ENCODE peak calls at places on chromosomes 5 and 9, in ten cellular contexts. One of them, this sample, is unnamed.

GRCh38 chr5:82222597-82223574 is 55.3 kb downstream of the RPS23 start:
- DNase-seq in fibroblast of lung: no peak
- DNase-seq in uterus: no peak
- DNase-seq in colonic mucosa: no peak
- DNase-seq in astrocyte: peak; percentile 44
- DNase-seq in DND-41: no peak
- DNase-seq in stomach: no peak
- DNase-seq in IMR-90: no peak
- DNase-seq in tibial nerve: no peak
- DNase-seq in GM23338: no peak
- DNase-seq in this sample: no peak

GRCh38 chr5:81136557-81136956 is 96.6 kb upstream of the CKMT2 start:
- DNase-seq in DND-41: no peak
- DNase-seq in colonic mucosa: no peak
- DNase-seq in astrocyte: no peak
- DNase-seq in IMR-90: no peak
- DNase-seq in fibroblast of lung: no peak
- DNase-seq in uterus: no peak
- DNase-seq in stomach: no peak
- DNase-seq in GM23338: no peak
- DNase-seq in tibial nerve: no peak
- DNase-seq in this sample: no peak

GRCh38 chr5:177473461-177473991 is at the start of gene DBN1:
- DNase-seq in DND-41: peak; percentile 62
- DNase-seq in tibial nerve: no peak
- DNase-seq in astrocyte: no peak
- DNase-seq in GM23338: peak; percentile 80
- DNase-seq in IMR-90: no peak
- DNase-seq in uterus: peak; percentile 65
- DNase-seq in colonic mucosa: no peak
- DNase-seq in fibroblast of lung: no peak
- DNase-seq in stomach: peak; percentile 49
- DNase-seq in this sample: peak; percentile 54

GRCh38 chr5:78004559-78004958 is 228.4 kb upstream of the TBCA start:
- DNase-seq in fibroblast of lung: no peak
- DNase-seq in GM23338: no peak
- DNase-seq in stomach: no peak
- DNase-seq in uterus: no peak
- DNase-seq in colonic mucosa: no peak
- DNase-seq in IMR-90: peak; percentile 31
- DNase-seq in astrocyte: no peak
- DNase-seq in tibial nerve: no peak
- DNase-seq in DND-41: no peak
- DNase-seq in this sample: no peak

GRCh38 chr5:34455096-34455495 is 201.0 kb upstream of the RAI14 start:
- DNase-seq in colonic mucosa: no peak
- DNase-seq in DND-41: no peak
- DNase-seq in GM23338: no peak
- DNase-seq in uterus: no peak
- DNase-seq in IMR-90: no peak
- DNase-seq in tibial nerve: no peak
- DNase-seq in fibroblast of lung: no peak
- DNase-seq in astrocyte: peak; percentile 6
- DNase-seq in stomach: no peak
- DNase-seq in this sample: no peak

GRCh38 chr5:114296191-114296590 is 65.7 kb upstream of the KCNN2 start:
- DNase-seq in colonic mucosa: no peak
- DNase-seq in stomach: no peak
- DNase-seq in DND-41: no peak
- DNase-seq in fibroblast of lung: peak; percentile 83
- DNase-seq in tibial nerve: no peak
- DNase-seq in uterus: no peak
- DNase-seq in astrocyte: no peak
- DNase-seq in IMR-90: peak; percentile 88
- DNase-seq in GM23338: no peak
- DNase-seq in this sample: no peak

GRCh38 chr9:5714501-5715401 is 85.8 kb downstream of the RIC1 start:
- DNase-seq in GM23338: peak; percentile 67
- DNase-seq in DND-41: no peak
- DNase-seq in colonic mucosa: no peak
- DNase-seq in uterus: no peak
- DNase-seq in astrocyte: peak; percentile 39
- DNase-seq in IMR-90: peak; percentile 61
- DNase-seq in stomach: no peak
- DNase-seq in tibial nerve: no peak
- DNase-seq in fibroblast of lung: peak; percentile 43
- DNase-seq in this sample: no peak

GRCh38 chr5:56011835-56012234 is 17.1 kb upstream of the IL6ST start:
- DNase-seq in tibial nerve: no peak
- DNase-seq in colonic mucosa: no peak
- DNase-seq in stomach: no peak
- DNase-seq in fibroblast of lung: peak; percentile 96
- DNase-seq in astrocyte: peak; percentile 90
- DNase-seq in IMR-90: peak; percentile 97
- DNase-seq in DND-41: no peak
- DNase-seq in uterus: no peak
- DNase-seq in GM23338: no peak
- DNase-seq in this sample: no peak

GRCh38 chr5:96374653-96375052 is 58.4 kb downstream of the PCSK1 start:
- DNase-seq in tibial nerve: no peak
- DNase-seq in stomach: no peak
- DNase-seq in DND-41: peak; percentile 45
- DNase-seq in fibroblast of lung: no peak
- DNase-seq in astrocyte: no peak
- DNase-seq in colonic mucosa: no peak
- DNase-seq in IMR-90: no peak
- DNase-seq in GM23338: no peak
- DNase-seq in uterus: no peak
- DNase-seq in this sample: no peak

GRCh38 chr5:67591491-67591890 is 394.9 kb upstream of the CD180 start:
- DNase-seq in uterus: no peak
- DNase-seq in colonic mucosa: no peak
- DNase-seq in tibial nerve: no peak
- DNase-seq in DND-41: peak; percentile 7
- DNase-seq in GM23338: no peak
- DNase-seq in fibroblast of lung: no peak
- DNase-seq in stomach: no peak
- DNase-seq in astrocyte: no peak
- DNase-seq in IMR-90: no peak
- DNase-seq in this sample: no peak

GRCh38 chr9:38073882-38074281 is 4.9 kb upstream of the SHB start:
- DNase-seq in astrocyte: no peak
- DNase-seq in uterus: no peak
- DNase-seq in GM23338: no peak
- DNase-seq in fibroblast of lung: no peak
- DNase-seq in stomach: no peak
- DNase-seq in colonic mucosa: no peak
- DNase-seq in IMR-90: no peak
- DNase-seq in tibial nerve: no peak
- DNase-seq in DND-41: no peak
- DNase-seq in this sample: no peak

GRCh38 chr9:89519393-89519805 is 21.5 kb upstream of the SEMA4D start:
- DNase-seq in fibroblast of lung: no peak
- DNase-seq in uterus: no peak
- DNase-seq in astrocyte: peak; percentile 8
- DNase-seq in colonic mucosa: no peak
- DNase-seq in stomach: peak; percentile 84
- DNase-seq in IMR-90: peak; percentile 42
- DNase-seq in GM23338: no peak
- DNase-seq in tibial nerve: no peak
- DNase-seq in DND-41: no peak
- DNase-seq in this sample: no peak

GRCh38 chr5:32712463-32713395 is 1.6 kb downstream of the NPR3 start:
- DNase-seq in colonic mucosa: no peak
- DNase-seq in uterus: no peak
- DNase-seq in IMR-90: peak; percentile 35
- DNase-seq in stomach: no peak
- DNase-seq in DND-41: no peak
- DNase-seq in GM23338: peak; percentile 59
- DNase-seq in fibroblast of lung: peak; percentile 34
- DNase-seq in tibial nerve: no peak
- DNase-seq in astrocyte: no peak
- DNase-seq in this sample: no peak
- TF ChIP-seq CTCF in colonic mucosa: no peak
- TF ChIP-seq CTCF in uterus: no peak
- TF ChIP-seq CTCF in IMR-90: no peak
- TF ChIP-seq CTCF in stomach: no peak
- TF ChIP-seq CTCF in DND-41: no peak
- TF ChIP-seq CTCF in GM23338: peak; percentile 21
- TF ChIP-seq CTCF in fibroblast of lung: no peak
- TF ChIP-seq CTCF in tibial nerve: no peak
- TF ChIP-seq CTCF in astrocyte: no peak
- TF ChIP-seq CTCF in this sample: no peak

GRCh38 chr9:27469583-27469982 is 54.5 kb upstream of the IFNK start:
- DNase-seq in uterus: no peak
- DNase-seq in astrocyte: no peak
- DNase-seq in fibroblast of lung: no peak
- DNase-seq in colonic mucosa: no peak
- DNase-seq in tibial nerve: no peak
- DNase-seq in DND-41: no peak
- DNase-seq in GM23338: no peak
- DNase-seq in IMR-90: no peak
- DNase-seq in stomach: no peak
- DNase-seq in this sample: no peak

GRCh38 chr9:27470291-27470805 is 53.7 kb upstream of the IFNK start:
- DNase-seq in DND-41: no peak
- DNase-seq in IMR-90: no peak
- DNase-seq in tibial nerve: no peak
- DNase-seq in stomach: no peak
- DNase-seq in astrocyte: no peak
- DNase-seq in GM23338: no peak
- DNase-seq in uterus: no peak
- DNase-seq in fibroblast of lung: no peak
- DNase-seq in colonic mucosa: no peak
- DNase-seq in this sample: no peak

GRCh38 chr9:27467486-27467885 is 56.6 kb upstream of the IFNK start:
- DNase-seq in uterus: no peak
- DNase-seq in fibroblast of lung: no peak
- DNase-seq in colonic mucosa: no peak
- DNase-seq in IMR-90: no peak
- DNase-seq in tibial nerve: no peak
- DNase-seq in stomach: no peak
- DNase-seq in GM23338: no peak
- DNase-seq in astrocyte: no peak
- DNase-seq in DND-41: no peak
- DNase-seq in this sample: no peak

GRCh38 chr9:27468450-27469110 is 55.5 kb upstream of the IFNK start:
- DNase-seq in IMR-90: no peak
- DNase-seq in stomach: no peak
- DNase-seq in fibroblast of lung: no peak
- DNase-seq in astrocyte: peak; percentile 10
- DNase-seq in uterus: no peak
- DNase-seq in colonic mucosa: no peak
- DNase-seq in GM23338: no peak
- DNase-seq in DND-41: no peak
- DNase-seq in tibial nerve: no peak
- DNase-seq in this sample: no peak

GRCh38 chr9:27468000-27468399 is 56.1 kb upstream of the IFNK start:
- DNase-seq in stomach: no peak
- DNase-seq in uterus: no peak
- DNase-seq in colonic mucosa: no peak
- DNase-seq in tibial nerve: no peak
- DNase-seq in GM23338: no peak
- DNase-seq in fibroblast of lung: no peak
- DNase-seq in astrocyte: no peak
- DNase-seq in DND-41: no peak
- DNase-seq in IMR-90: no peak
- DNase-seq in this sample: no peak
- H3K4me1 ChIP-seq in stomach: peaks cover 26% of the 10 kb centered on the region
- H3K4me1 ChIP-seq in uterus: peaks cover 5% of the 10 kb centered on the region
- H3K4me1 ChIP-seq in colonic mucosa: no peaks in the 10 kb centered on the region
- H3K4me1 ChIP-seq in tibial nerve: peaks cover 32% of the 10 kb centered on the region
- H3K4me1 ChIP-seq in GM23338: peaks cover 8% of the 10 kb centered on the region
- H3K4me1 ChIP-seq in fibroblast of lung: no peaks in the 10 kb centered on the region
- H3K4me1 ChIP-seq in astrocyte: peaks cover 4% of the 10 kb centered on the region
- H3K4me1 ChIP-seq in DND-41: no peaks in the 10 kb centered on the region
- H3K4me1 ChIP-seq in IMR-90: no peaks in the 10 kb centered on the region
- H3K4me1 ChIP-seq in this sample: peaks cover 17% of the 10 kb centered on the region

DNA sequence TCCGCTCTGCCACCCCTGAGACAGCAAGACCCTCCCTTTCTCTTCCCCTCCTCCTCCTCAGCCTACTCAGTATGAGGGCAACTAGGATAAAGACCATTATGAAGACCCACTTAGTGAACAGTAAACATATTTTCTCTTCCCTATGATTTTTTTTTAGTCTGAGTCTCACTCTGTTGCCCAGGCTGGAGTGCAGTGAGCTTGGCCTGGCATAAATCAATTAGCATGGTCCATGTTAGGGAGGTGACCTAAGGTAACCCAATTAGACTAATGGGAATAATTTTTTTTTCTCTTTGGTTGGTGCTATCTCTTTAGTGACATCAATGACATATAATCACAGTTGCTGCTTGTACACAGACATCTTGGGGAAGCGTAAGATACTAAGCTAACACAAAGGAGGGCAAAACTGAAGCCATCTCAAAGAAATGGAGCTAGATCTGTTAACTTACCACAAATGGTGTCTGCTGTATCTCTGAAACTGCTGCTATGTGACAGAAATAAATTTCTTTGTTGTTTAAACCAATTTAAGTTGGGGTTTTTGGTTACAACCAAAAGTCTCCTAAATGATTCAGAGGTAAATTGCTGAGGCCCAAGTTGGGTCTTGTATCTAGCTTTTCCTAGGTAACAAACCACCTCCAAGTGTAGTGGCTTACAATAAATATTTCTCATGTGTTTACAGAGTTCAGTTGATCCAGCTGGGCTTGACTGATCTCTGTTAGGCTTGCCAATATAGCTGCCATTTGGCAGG is 13.3 kb downstream of the PKD2L2 start:
- DNase-seq in stomach: no peak
- DNase-seq in fibroblast of lung: no peak
- DNase-seq in colonic mucosa: no peak
- DNase-seq in tibial nerve: no peak
- DNase-seq in uterus: no peak
- DNase-seq in DND-41: no peak
- DNase-seq in IMR-90: no peak
- DNase-seq in GM23338: no peak
- DNase-seq in astrocyte: no peak
- DNase-seq in this sample: no peak
- H3K4me3 ChIP-seq in stomach: no peak overlapping the region
- H3K4me3 ChIP-seq in fibroblast of lung: no peak overlapping the region
- H3K4me3 ChIP-seq in colonic mucosa: no peak overlapping the region
- H3K4me3 ChIP-seq in tibial nerve: no peak overlapping the region
- H3K4me3 ChIP-seq in uterus: no peak overlapping the region
- H3K4me3 ChIP-seq in DND-41: no peak overlapping the region
- H3K4me3 ChIP-seq in IMR-90: no peak overlapping the region
- H3K4me3 ChIP-seq in GM23338: no peak overlapping the region
- H3K4me3 ChIP-seq in astrocyte: no peak overlapping the region
- H3K4me3 ChIP-seq in this sample: no peak overlapping the region

DNA sequence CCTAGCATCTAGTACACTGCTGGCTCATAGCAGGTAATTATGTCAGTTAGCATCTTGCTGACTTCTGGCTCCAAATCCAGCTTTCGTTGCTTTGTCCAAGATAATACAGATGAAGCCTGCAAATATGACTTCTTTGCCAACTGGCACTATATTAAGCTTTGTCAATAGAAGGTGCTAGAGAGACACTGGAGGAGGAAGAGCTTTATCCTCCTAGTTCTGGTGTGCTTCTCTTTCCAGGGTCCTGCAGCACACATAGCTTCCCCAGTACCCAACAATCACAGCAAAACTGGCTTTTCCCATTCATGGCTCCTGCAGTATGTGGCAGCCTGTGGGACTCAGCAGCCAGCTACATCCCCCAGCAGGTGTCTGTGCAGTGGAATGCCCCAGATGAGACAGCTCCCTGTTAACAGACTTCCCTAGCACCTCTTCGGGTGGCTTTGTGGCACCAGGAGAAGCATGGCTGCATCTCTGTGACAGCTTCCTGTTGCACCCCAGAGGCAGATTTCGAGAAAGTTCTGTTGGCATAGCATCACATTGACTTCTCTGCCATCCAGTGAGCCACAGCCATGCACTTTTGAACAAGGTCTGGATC is 147.8 kb downstream of the OXCT1 start:
- DNase-seq in fibroblast of lung: no peak
- DNase-seq in DND-41: no peak
- DNase-seq in colonic mucosa: no peak
- DNase-seq in astrocyte: peak; percentile 4
- DNase-seq in tibial nerve: no peak
- DNase-seq in GM23338: peak; percentile 2
- DNase-seq in uterus: no peak
- DNase-seq in stomach: no peak
- DNase-seq in IMR-90: peak; percentile 10
- DNase-seq in this sample: no peak
- TF ChIP-seq CTCF in fibroblast of lung: peak; percentile 17
- TF ChIP-seq CTCF in DND-41: no peak
- TF ChIP-seq CTCF in colonic mucosa: no peak
- TF ChIP-seq CTCF in astrocyte: no peak
- TF ChIP-seq CTCF in tibial nerve: no peak
- TF ChIP-seq CTCF in GM23338: no peak
- TF ChIP-seq CTCF in uterus: no peak
- TF ChIP-seq CTCF in stomach: no peak
- TF ChIP-seq CTCF in IMR-90: peak; percentile 29
- TF ChIP-seq CTCF in this sample: no peak

This sample was measured in mucosa of descending colon.